ENCODE peak calls at places on chromosomes 2 and 18, in ten cellular contexts. T is spleen, O is GM23338, L is lower lobe of right lung, R is epithelial cell of esophagus, X is stomach, J is GM20000, D is kidney, G is neural progenitor cell, Z is Calu3. N is an unnamed sample.

GRCh38 chr2:236887519-236887918 is 198.2 kb upstream of the COPS8 start:
- DNase-seq in X (no peak), J (no peak), Z (no peak), O (peak; percentile 9), D (no peak), T (no peak), G (no peak), L (no peak), R (no peak), N (no peak)

GRCh38 chr18:77098033-77098432 is 34.5 kb downstream of the MBP start:
- DNase-seq in D (no peak), Z (no peak), R (peak; percentile 46), L (no peak), G (no peak), T (no peak), J (no peak), X (no peak), O (no peak), N (no peak)

GRCh38 chr2:31151501-31151900 is 13.3 kb upstream of the GALNT14 start:
- DNase-seq in R (peak; percentile 11), D (no peak), X (no peak), Z (no peak), G (no peak), J (no peak), L (no peak), T (no peak), O (peak; percentile 47), N (no peak)

GRCh38 chr2:139365189-139365588 is 585.0 kb upstream of the NXPH2 start:
- DNase-seq in X (no peak), R (no peak), D (no peak), L (no peak), O (no peak), T (no peak), Z (no peak), G (no peak), J (no peak), N (no peak)

GRCh38 chr2:86072271-86072858 is 33.3 kb downstream of the POLR1A start:
- DNase-seq in O (no peak), G (no peak), J (peak; percentile 29), T (peak; percentile 88), X (peak; percentile 82), Z (no peak), D (peak; percentile 90), L (peak; percentile 65), R (no peak), N (no peak)

GRCh38 chr2:67012165-67012564 is 385.0 kb upstream of the ETAA1 start:
- DNase-seq in R (no peak), L (no peak), D (no peak), O (no peak), J (no peak), G (no peak), Z (no peak), X (no peak), T (no peak), N (no peak)

GRCh38 chr2:23480991-23481797 is 96.2 kb downstream of the KLHL29 start:
- DNase-seq in O (peak; percentile 90), G (no peak), L (no peak), Z (peak; percentile 51), D (peak; percentile 42), J (no peak), R (peak; percentile 93), T (no peak), X (no peak), N (no peak)

GRCh38 chr2:68827681-68828080 is 43.5 kb downstream of the BMP10 start:
- DNase-seq in J (no peak), T (no peak), L (no peak), Z (no peak), D (no peak), X (no peak), O (no peak), G (no peak), R (no peak), N (no peak)

GRCh38 chr2:92073036-92073814 is 2798.0 kb upstream of the TEKT4 start:
- DNase-seq in L (peak; percentile 20), O (no peak), T (peak; percentile 48), D (peak; percentile 55), R (no peak), Z (no peak), J (no peak), G (no peak), X (peak; percentile 23), N (peak; percentile 0)
- TF ChIP-seq CTCF in L (no peak), O (no peak), T (no peak), D (no peak), R (no peak), Z (no peak), J (no peak), G (no peak), X (no peak), N (no peak)

GRCh38 chr2:240560480-240561324 is 545 bp downstream of the DUSP28 start:
- DNase-seq in D (peak; percentile 100), L (peak; percentile 100), Z (peak; percentile 99), X (peak; percentile 100), J (peak; percentile 98), R (peak; percentile 98), G (peak; percentile 100), T (peak; percentile 100), O (peak; percentile 99), N (peak; percentile 96)
- TF ChIP-seq CTCF in D (peak; percentile 16), L (peak; percentile 35), Z (peak; percentile 41), X (peak; percentile 19), J (no peak), R (peak; percentile 36), G (peak; percentile 37), T (no peak), O (no peak), N (peak; percentile 14)

DNA sequence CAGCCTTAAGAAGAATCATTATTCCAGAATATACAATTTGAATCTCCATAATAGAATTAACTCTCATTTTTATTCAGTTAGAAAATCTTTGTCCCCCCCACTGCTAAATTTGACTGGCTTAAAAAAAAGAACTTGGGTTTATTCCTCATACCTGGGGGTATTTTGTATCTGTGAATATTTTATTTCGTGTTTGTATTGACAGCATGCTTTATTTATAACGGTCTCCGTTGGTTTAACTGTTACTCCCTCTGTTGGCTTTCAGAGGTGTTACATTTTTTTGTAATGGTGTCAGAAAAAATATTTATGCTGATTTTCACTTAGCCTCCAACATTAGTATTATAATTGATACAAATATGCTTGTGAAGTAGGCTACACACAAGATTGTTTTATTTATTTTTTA is 109.1 kb downstream of the HAUS1 start:
- DNase-seq in R (peak; percentile 31), T (no peak), X (no peak), J (peak; percentile 46), Z (no peak), L (no peak), O (peak; percentile 44), G (no peak), D (no peak), N (peak; percentile 13)
- TF ChIP-seq CTCF in R (peak; percentile 36), T (no peak), X (peak; percentile 23), J (peak; percentile 3), Z (peak; percentile 52), L (peak; percentile 22), O (peak; percentile 67), G (peak; percentile 51), D (peak; percentile 35), N (peak; percentile 23)

DNA sequence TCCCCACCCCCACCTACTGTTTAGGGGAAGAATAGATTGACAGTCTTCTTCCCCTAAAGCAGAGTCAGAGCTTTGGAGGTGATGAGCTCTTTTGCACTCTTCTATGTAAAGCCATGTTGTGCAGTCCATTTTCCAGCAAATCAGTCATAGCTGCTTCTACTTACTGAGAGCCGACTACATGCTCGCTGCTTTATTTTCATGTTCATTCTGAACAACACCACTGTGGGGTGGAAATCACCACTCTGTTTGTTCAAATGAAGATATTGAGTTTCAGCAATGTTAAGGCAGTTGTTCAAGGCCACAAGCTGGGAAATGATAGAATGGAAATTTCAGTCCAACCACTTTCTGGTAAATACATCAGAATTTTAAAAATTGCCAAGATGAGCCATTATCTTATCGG is 88.3 kb downstream of the INSIG2 start:
- DNase-seq in G (no peak), X (no peak), R (no peak), L (no peak), O (no peak), D (no peak), J (no peak), Z (no peak), T (no peak), N (no peak)
- TF ChIP-seq CTCF in G (no peak), X (no peak), R (no peak), L (no peak), O (no peak), D (no peak), J (no peak), Z (no peak), T (no peak), N (no peak)

GRCh38 chr2:99692785-99693184 is 203.0 kb upstream of the REV1 start:
- DNase-seq in J (no peak), T (no peak), O (peak; percentile 33), Z (no peak), X (no peak), R (no peak), D (no peak), G (no peak), L (no peak), N (peak; percentile 28)
- TF ChIP-seq CTCF in J (no peak), T (no peak), O (peak; percentile 46), Z (no peak), X (no peak), R (no peak), D (no peak), G (peak; percentile 24), L (no peak), N (peak; percentile 21)

DNA sequence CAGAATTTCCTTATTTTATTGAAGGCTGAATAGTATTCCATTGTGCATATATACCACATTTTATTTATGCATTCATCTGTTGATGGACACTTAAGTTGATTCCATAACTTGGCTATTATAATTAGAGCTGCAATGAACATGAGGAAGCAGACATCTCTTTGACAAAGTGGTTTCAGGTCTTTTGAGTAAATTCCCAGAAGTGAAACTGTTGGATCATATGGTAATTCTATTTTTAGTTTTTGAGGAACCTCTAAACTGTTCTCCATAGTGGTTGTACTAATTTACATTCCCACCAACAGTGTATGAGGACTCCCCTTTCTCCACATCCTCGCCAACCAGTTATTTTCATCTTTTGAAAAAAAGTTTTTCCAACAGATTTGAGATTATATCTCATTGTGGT is 77.5 kb downstream of the TMEM200C start:
- DNase-seq in J (no peak), G (no peak), X (no peak), D (no peak), R (no peak), T (no peak), L (no peak), Z (no peak), O (no peak), N (no peak)
- TF ChIP-seq CTCF in J (no peak), G (no peak), X (no peak), D (no peak), R (no peak), T (no peak), L (no peak), Z (no peak), O (no peak), N (no peak)